ENCODE peak calls at places on chromosome 15, in nine cellular contexts. One of them, this sample, is unnamed.

GRCh38 chr15:44038801-44039200 is 156.3 kb downstream of the FRMD5 start:
- DNase-seq in fibroblast of villous mesenchyme: peak; percentile 44
- DNase-seq in lower leg skin: no peak
- DNase-seq in BE2C: no peak
- DNase-seq in MM.1S: peak; percentile 41
- DNase-seq in neural crest cell: peak; percentile 3
- DNase-seq in A549: peak; percentile 9
- DNase-seq in osteocyte: no peak
- DNase-seq in activated B cell treated with CpG ODN at 0.5 μM for 24 hours: no peak
- DNase-seq in this sample: no peak

GRCh38 chr15:95262866-95263564 is 1031.7 kb downstream of the MCTP2 start:
- DNase-seq in neural crest cell: no peak
- DNase-seq in osteocyte: no peak
- DNase-seq in A549: no peak
- DNase-seq in lower leg skin: no peak
- DNase-seq in BE2C: no peak
- DNase-seq in activated B cell treated with CpG ODN at 0.5 μM for 24 hours: no peak
- DNase-seq in fibroblast of villous mesenchyme: peak; percentile 61
- DNase-seq in MM.1S: no peak
- DNase-seq in this sample: no peak

GRCh38 chr15:59222106-59222505 is 15.5 kb downstream of the LDHAL6B start:
- DNase-seq in osteocyte: no peak
- DNase-seq in neural crest cell: no peak
- DNase-seq in BE2C: no peak
- DNase-seq in lower leg skin: no peak
- DNase-seq in fibroblast of villous mesenchyme: peak; percentile 86
- DNase-seq in A549: no peak
- DNase-seq in MM.1S: no peak
- DNase-seq in activated B cell treated with CpG ODN at 0.5 μM for 24 hours: no peak
- DNase-seq in this sample: no peak

GRCh38 chr15:33055962-33056361 is 138.6 kb downstream of the FMN1 start:
- DNase-seq in fibroblast of villous mesenchyme: no peak
- DNase-seq in osteocyte: no peak
- DNase-seq in activated B cell treated with CpG ODN at 0.5 μM for 24 hours: no peak
- DNase-seq in BE2C: no peak
- DNase-seq in MM.1S: no peak
- DNase-seq in lower leg skin: no peak
- DNase-seq in A549: no peak
- DNase-seq in neural crest cell: no peak
- DNase-seq in this sample: no peak

GRCh38 chr15:22227961-22228762 is 147.8 kb downstream of the OR4M2 start:
- DNase-seq in fibroblast of villous mesenchyme: no peak
- DNase-seq in osteocyte: peak; percentile 86
- DNase-seq in MM.1S: no peak
- DNase-seq in lower leg skin: no peak
- DNase-seq in neural crest cell: no peak
- DNase-seq in activated B cell treated with CpG ODN at 0.5 μM for 24 hours: no peak
- DNase-seq in BE2C: no peak
- DNase-seq in A549: no peak
- DNase-seq in this sample: no peak

GRCh38 chr15:92043283-92043682 is 189.8 kb downstream of the SLCO3A1 start:
- DNase-seq in lower leg skin: no peak
- DNase-seq in BE2C: no peak
- DNase-seq in fibroblast of villous mesenchyme: no peak
- DNase-seq in neural crest cell: no peak
- DNase-seq in activated B cell treated with CpG ODN at 0.5 μM for 24 hours: no peak
- DNase-seq in A549: no peak
- DNase-seq in osteocyte: no peak
- DNase-seq in MM.1S: no peak
- DNase-seq in this sample: no peak

GRCh38 chr15:23532019-23532418 is 33.5 kb upstream of the MKRN3 start:
- DNase-seq in neural crest cell: no peak
- DNase-seq in fibroblast of villous mesenchyme: peak; percentile 38
- DNase-seq in activated B cell treated with CpG ODN at 0.5 μM for 24 hours: no peak
- DNase-seq in A549: peak; percentile 83
- DNase-seq in osteocyte: no peak
- DNase-seq in lower leg skin: no peak
- DNase-seq in MM.1S: no peak
- DNase-seq in BE2C: no peak
- DNase-seq in this sample: no peak

GRCh38 chr15:65869954-65870871 is 922 bp downstream of the RAB11A start:
- DNase-seq in lower leg skin: peak; percentile 59
- DNase-seq in MM.1S: no peak
- DNase-seq in fibroblast of villous mesenchyme: peak; percentile 39
- DNase-seq in A549: peak; percentile 65
- DNase-seq in neural crest cell: peak; percentile 53
- DNase-seq in activated B cell treated with CpG ODN at 0.5 μM for 24 hours: no peak
- DNase-seq in BE2C: peak; percentile 48
- DNase-seq in osteocyte: no peak
- DNase-seq in this sample: peak; percentile 54

GRCh38 chr15:72797834-72798233 is 14.3 kb upstream of the ADPGK start:
- DNase-seq in BE2C: no peak
- DNase-seq in fibroblast of villous mesenchyme: no peak
- DNase-seq in MM.1S: no peak
- DNase-seq in neural crest cell: no peak
- DNase-seq in A549: no peak
- DNase-seq in lower leg skin: no peak
- DNase-seq in osteocyte: no peak
- DNase-seq in activated B cell treated with CpG ODN at 0.5 μM for 24 hours: no peak
- DNase-seq in this sample: no peak

GRCh38 chr15:72800819-72801481 is 17.4 kb upstream of the ADPGK start:
- DNase-seq in MM.1S: no peak
- DNase-seq in BE2C: no peak
- DNase-seq in A549: no peak
- DNase-seq in osteocyte: no peak
- DNase-seq in lower leg skin: no peak
- DNase-seq in neural crest cell: no peak
- DNase-seq in activated B cell treated with CpG ODN at 0.5 μM for 24 hours: no peak
- DNase-seq in fibroblast of villous mesenchyme: peak; percentile 34
- DNase-seq in this sample: no peak

GRCh38 chr15:72797338-72797689 is 13.8 kb upstream of the ADPGK start:
- DNase-seq in fibroblast of villous mesenchyme: no peak
- DNase-seq in activated B cell treated with CpG ODN at 0.5 μM for 24 hours: no peak
- DNase-seq in A549: no peak
- DNase-seq in BE2C: no peak
- DNase-seq in osteocyte: no peak
- DNase-seq in lower leg skin: no peak
- DNase-seq in neural crest cell: no peak
- DNase-seq in MM.1S: no peak
- DNase-seq in this sample: no peak

GRCh38 chr15:72796210-72796514 is 12.6 kb upstream of the ADPGK start:
- DNase-seq in activated B cell treated with CpG ODN at 0.5 μM for 24 hours: no peak
- DNase-seq in osteocyte: no peak
- DNase-seq in fibroblast of villous mesenchyme: peak; percentile 12
- DNase-seq in MM.1S: peak; percentile 9
- DNase-seq in A549: no peak
- DNase-seq in neural crest cell: no peak
- DNase-seq in lower leg skin: no peak
- DNase-seq in BE2C: no peak
- DNase-seq in this sample: no peak

DNA sequence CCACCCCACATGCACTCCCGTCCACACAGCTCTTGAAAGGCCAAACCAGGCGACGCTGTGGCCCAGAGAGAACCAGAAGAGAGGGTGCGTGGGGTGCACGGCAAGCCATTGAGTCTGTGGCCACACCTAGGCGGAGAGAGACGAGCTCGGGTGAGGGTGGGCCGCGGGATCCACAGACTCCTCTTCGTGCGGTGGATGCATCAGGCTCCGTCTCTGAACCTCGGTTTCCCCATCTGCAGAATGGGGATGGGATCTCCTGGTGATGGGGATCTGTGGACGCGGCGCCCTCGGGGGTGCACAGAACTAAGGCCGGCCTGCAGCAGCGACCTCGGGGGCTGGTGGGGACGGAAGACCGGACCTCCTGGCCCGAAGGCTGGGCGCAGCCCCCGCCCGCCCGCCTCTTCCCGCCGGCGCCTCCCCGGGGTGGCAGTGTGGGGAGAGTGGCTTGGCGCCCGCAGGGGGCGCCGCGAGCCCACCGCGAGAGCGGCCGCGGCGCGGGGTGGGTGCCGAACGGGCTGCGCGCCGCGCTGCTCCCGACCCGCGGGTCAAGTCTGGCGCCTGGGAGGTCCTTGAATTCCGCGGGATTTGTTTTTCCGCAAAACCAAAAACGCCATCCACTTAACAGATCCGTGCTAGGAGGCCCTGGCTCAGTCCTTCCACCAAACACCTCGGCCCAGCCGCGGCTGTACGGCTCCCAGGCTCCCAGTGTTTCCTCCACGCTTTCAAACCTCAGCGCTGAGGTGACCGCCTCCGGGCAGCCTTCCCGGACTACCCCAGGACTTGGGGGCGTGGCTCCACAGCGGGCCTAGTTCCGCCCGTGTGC is 13.2 kb upstream of the ADPGK start:
- DNase-seq in activated B cell treated with CpG ODN at 0.5 μM for 24 hours: peak; percentile 48
- DNase-seq in lower leg skin: no peak
- DNase-seq in osteocyte: no peak
- DNase-seq in A549: peak; percentile 76
- DNase-seq in fibroblast of villous mesenchyme: peak; percentile 20
- DNase-seq in BE2C: peak; percentile 59
- DNase-seq in neural crest cell: peak; percentile 56
- DNase-seq in MM.1S: peak; percentile 55
- DNase-seq in this sample: peak; percentile 64
- TF ChIP-seq CTCF in activated B cell treated with CpG ODN at 0.5 μM for 24 hours: no peak
- TF ChIP-seq CTCF in lower leg skin: no peak
- TF ChIP-seq CTCF in osteocyte: peak; percentile 79
- TF ChIP-seq CTCF in A549: peak; percentile 98
- TF ChIP-seq CTCF in fibroblast of villous mesenchyme: peak; percentile 42
- TF ChIP-seq CTCF in BE2C: peak; percentile 39
- TF ChIP-seq CTCF in neural crest cell: peak; percentile 79
- TF ChIP-seq CTCF in MM.1S: peak; percentile 51
- TF ChIP-seq CTCF in this sample: peak; percentile 68

GRCh38 chr15:80787238-80787805 is 8.2 kb downstream of the CEMIP start:
- DNase-seq in neural crest cell: no peak
- DNase-seq in activated B cell treated with CpG ODN at 0.5 μM for 24 hours: no peak
- DNase-seq in A549: no peak
- DNase-seq in MM.1S: no peak
- DNase-seq in fibroblast of villous mesenchyme: no peak
- DNase-seq in lower leg skin: no peak
- DNase-seq in osteocyte: no peak
- DNase-seq in BE2C: no peak
- DNase-seq in this sample: no peak
- TF ChIP-seq CTCF in neural crest cell: no peak
- TF ChIP-seq CTCF in activated B cell treated with CpG ODN at 0.5 μM for 24 hours: no peak
- TF ChIP-seq CTCF in A549: no peak
- TF ChIP-seq CTCF in MM.1S: no peak
- TF ChIP-seq CTCF in fibroblast of villous mesenchyme: no peak
- TF ChIP-seq CTCF in lower leg skin: no peak
- TF ChIP-seq CTCF in osteocyte: peak; percentile 13
- TF ChIP-seq CTCF in BE2C: no peak
- TF ChIP-seq CTCF in this sample: no peak

GRCh38 chr15:39025881-39026280 is 461.3 kb upstream of the RASGRP1 start:
- DNase-seq in MM.1S: no peak
- DNase-seq in osteocyte: no peak
- DNase-seq in BE2C: no peak
- DNase-seq in activated B cell treated with CpG ODN at 0.5 μM for 24 hours: no peak
- DNase-seq in fibroblast of villous mesenchyme: no peak
- DNase-seq in A549: no peak
- DNase-seq in lower leg skin: no peak
- DNase-seq in neural crest cell: no peak
- DNase-seq in this sample: no peak

GRCh38 chr15:39021341-39021740 is 456.7 kb upstream of the RASGRP1 start:
- DNase-seq in neural crest cell: no peak
- DNase-seq in osteocyte: no peak
- DNase-seq in MM.1S: no peak
- DNase-seq in A549: no peak
- DNase-seq in activated B cell treated with CpG ODN at 0.5 μM for 24 hours: no peak
- DNase-seq in lower leg skin: no peak
- DNase-seq in fibroblast of villous mesenchyme: no peak
- DNase-seq in BE2C: no peak
- DNase-seq in this sample: no peak

GRCh38 chr15:39018966-39019365 is 454.4 kb upstream of the RASGRP1 start:
- DNase-seq in activated B cell treated with CpG ODN at 0.5 μM for 24 hours: no peak
- DNase-seq in neural crest cell: no peak
- DNase-seq in osteocyte: no peak
- DNase-seq in fibroblast of villous mesenchyme: peak; percentile 66
- DNase-seq in MM.1S: no peak
- DNase-seq in BE2C: no peak
- DNase-seq in A549: no peak
- DNase-seq in lower leg skin: no peak
- DNase-seq in this sample: no peak

GRCh38 chr15:39025331-39025730 is 460.7 kb upstream of the RASGRP1 start:
- DNase-seq in activated B cell treated with CpG ODN at 0.5 μM for 24 hours: no peak
- DNase-seq in osteocyte: no peak
- DNase-seq in MM.1S: no peak
- DNase-seq in lower leg skin: no peak
- DNase-seq in A549: no peak
- DNase-seq in BE2C: no peak
- DNase-seq in fibroblast of villous mesenchyme: peak; percentile 23
- DNase-seq in neural crest cell: no peak
- DNase-seq in this sample: no peak

GRCh38 chr15:39022532-39023305 is 458.1 kb upstream of the RASGRP1 start:
- DNase-seq in A549: no peak
- DNase-seq in BE2C: no peak
- DNase-seq in lower leg skin: no peak
- DNase-seq in activated B cell treated with CpG ODN at 0.5 μM for 24 hours: no peak
- DNase-seq in MM.1S: no peak
- DNase-seq in osteocyte: no peak
- DNase-seq in fibroblast of villous mesenchyme: no peak
- DNase-seq in neural crest cell: no peak
- DNase-seq in this sample: no peak
- TF ChIP-seq CTCF in A549: no peak
- TF ChIP-seq CTCF in BE2C: no peak
- TF ChIP-seq CTCF in lower leg skin: no peak
- TF ChIP-seq CTCF in activated B cell treated with CpG ODN at 0.5 μM for 24 hours: no peak
- TF ChIP-seq CTCF in MM.1S: no peak
- TF ChIP-seq CTCF in osteocyte: no peak
- TF ChIP-seq CTCF in fibroblast of villous mesenchyme: no peak
- TF ChIP-seq CTCF in neural crest cell: no peak
- TF ChIP-seq CTCF in this sample: no peak

DNA sequence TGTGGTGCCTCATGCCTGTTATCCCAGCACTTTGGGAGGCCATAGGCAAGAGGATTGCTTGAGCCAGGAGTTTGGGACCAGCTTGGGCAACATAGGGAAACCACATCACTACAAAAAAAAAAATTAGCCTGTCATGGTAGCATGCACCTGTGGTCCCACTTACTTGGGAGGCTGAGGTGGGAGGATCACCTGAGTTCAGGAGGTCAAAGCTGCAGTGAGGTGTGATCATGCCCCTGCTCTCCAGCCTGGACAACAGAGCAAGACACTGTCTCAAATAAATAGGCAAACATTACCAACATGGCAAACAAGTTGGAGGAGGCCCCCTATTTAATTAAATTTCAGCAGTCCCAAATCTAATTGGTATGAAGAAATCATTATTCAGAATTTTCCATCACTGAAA is 143.6 kb downstream of the PGPEP1L start:
- DNase-seq in lower leg skin: no peak
- DNase-seq in MM.1S: no peak
- DNase-seq in activated B cell treated with CpG ODN at 0.5 μM for 24 hours: no peak
- DNase-seq in neural crest cell: no peak
- DNase-seq in BE2C: no peak
- DNase-seq in A549: no peak
- DNase-seq in osteocyte: no peak
- DNase-seq in fibroblast of villous mesenchyme: no peak
- DNase-seq in this sample: no peak
- TF ChIP-seq CTCF in lower leg skin: no peak
- TF ChIP-seq CTCF in MM.1S: no peak
- TF ChIP-seq CTCF in activated B cell treated with CpG ODN at 0.5 μM for 24 hours: no peak
- TF ChIP-seq CTCF in neural crest cell: no peak
- TF ChIP-seq CTCF in BE2C: no peak
- TF ChIP-seq CTCF in A549: no peak
- TF ChIP-seq CTCF in osteocyte: no peak
- TF ChIP-seq CTCF in fibroblast of villous mesenchyme: no peak
- TF ChIP-seq CTCF in this sample: no peak

This sample was measured in endothelial cell.